ENCODE peak calls at places on chromosomes 4 and X, in eight cellular contexts. One of them, this sample, is unnamed.

GRCh38 chr4:64539234-64539849 is 130.1 kb upstream of the TECRL start:
- DNase-seq in activated CD8-positive, alpha-beta memory T cell treated with anti-CD3 and anti-CD28 coated beads for 4 hours: no peak
- DNase-seq in NCI-H345: peak
- DNase-seq in T-helper 2 cell: no peak
- DNase-seq in AG10803: peak
- DNase-seq in substantia nigra: no peak
- DNase-seq in activated naive CD4-positive, alpha-beta T cell treated with anti-CD3 and anti-CD28 coated beads for 36 hours: peak
- DNase-seq in EL: peak
- DNase-seq in this sample: peak

GRCh38 chrX:131262738-131263679 is 26.1 kb downstream of the IGSF1 start:
- DNase-seq in NCI-H345: no peak
- DNase-seq in activated CD8-positive, alpha-beta memory T cell treated with anti-CD3 and anti-CD28 coated beads for 4 hours: no peak
- DNase-seq in activated naive CD4-positive, alpha-beta T cell treated with anti-CD3 and anti-CD28 coated beads for 36 hours: peak
- DNase-seq in substantia nigra: no peak
- DNase-seq in EL: no peak
- DNase-seq in T-helper 2 cell: no peak
- DNase-seq in AG10803: no peak
- DNase-seq in this sample: peak

GRCh38 chr4:126182801-126183200 is 868.0 kb downstream of the FAT4 start:
- DNase-seq in substantia nigra: no peak
- DNase-seq in AG10803: no peak
- DNase-seq in T-helper 2 cell: no peak
- DNase-seq in activated naive CD4-positive, alpha-beta T cell treated with anti-CD3 and anti-CD28 coated beads for 36 hours: no peak
- DNase-seq in NCI-H345: no peak
- DNase-seq in activated CD8-positive, alpha-beta memory T cell treated with anti-CD3 and anti-CD28 coated beads for 4 hours: no peak
- DNase-seq in EL: no peak
- DNase-seq in this sample: no peak

GRCh38 chrX:129665916-129666644 is 11.3 kb upstream of the APLN start:
- DNase-seq in activated CD8-positive, alpha-beta memory T cell treated with anti-CD3 and anti-CD28 coated beads for 4 hours: no peak
- DNase-seq in AG10803: peak
- DNase-seq in NCI-H345: no peak
- DNase-seq in EL: peak
- DNase-seq in T-helper 2 cell: no peak
- DNase-seq in substantia nigra: no peak
- DNase-seq in activated naive CD4-positive, alpha-beta T cell treated with anti-CD3 and anti-CD28 coated beads for 36 hours: no peak
- DNase-seq in this sample: no peak

GRCh38 chr4:185573651-185574199 is 38.4 kb upstream of the PDLIM3 start:
- DNase-seq in activated CD8-positive, alpha-beta memory T cell treated with anti-CD3 and anti-CD28 coated beads for 4 hours: no peak
- DNase-seq in EL: peak
- DNase-seq in substantia nigra: no peak
- DNase-seq in AG10803: peak
- DNase-seq in T-helper 2 cell: no peak
- DNase-seq in activated naive CD4-positive, alpha-beta T cell treated with anti-CD3 and anti-CD28 coated beads for 36 hours: no peak
- DNase-seq in NCI-H345: no peak
- DNase-seq in this sample: no peak

GRCh38 chr4:1748465-1748995 is 27.2 kb downstream of the TACC3 start:
- DNase-seq in activated CD8-positive, alpha-beta memory T cell treated with anti-CD3 and anti-CD28 coated beads for 4 hours: peak
- DNase-seq in AG10803: peak
- DNase-seq in substantia nigra: no peak
- DNase-seq in T-helper 2 cell: peak
- DNase-seq in NCI-H345: peak
- DNase-seq in EL: peak
- DNase-seq in activated naive CD4-positive, alpha-beta T cell treated with anti-CD3 and anti-CD28 coated beads for 36 hours: peak
- DNase-seq in this sample: peak

GRCh38 chr4:36111180-36111579 is 133.1 kb downstream of the ARAP2 start:
- DNase-seq in substantia nigra: no peak
- DNase-seq in activated CD8-positive, alpha-beta memory T cell treated with anti-CD3 and anti-CD28 coated beads for 4 hours: no peak
- DNase-seq in activated naive CD4-positive, alpha-beta T cell treated with anti-CD3 and anti-CD28 coated beads for 36 hours: no peak
- DNase-seq in T-helper 2 cell: no peak
- DNase-seq in NCI-H345: no peak
- DNase-seq in AG10803: no peak
- DNase-seq in EL: no peak
- DNase-seq in this sample: no peak

GRCh38 chrX:107324493-107325310 is 118.3 kb downstream of the DNAAF6 start:
- DNase-seq in AG10803: no peak
- DNase-seq in NCI-H345: no peak
- DNase-seq in activated CD8-positive, alpha-beta memory T cell treated with anti-CD3 and anti-CD28 coated beads for 4 hours: no peak
- DNase-seq in substantia nigra: peak
- DNase-seq in T-helper 2 cell: no peak
- DNase-seq in EL: peak
- DNase-seq in activated naive CD4-positive, alpha-beta T cell treated with anti-CD3 and anti-CD28 coated beads for 36 hours: peak
- DNase-seq in this sample: no peak

GRCh38 chr4:81404294-81404693 is 67.4 kb downstream of the RASGEF1B start:
- DNase-seq in activated naive CD4-positive, alpha-beta T cell treated with anti-CD3 and anti-CD28 coated beads for 36 hours: no peak
- DNase-seq in EL: no peak
- DNase-seq in NCI-H345: no peak
- DNase-seq in activated CD8-positive, alpha-beta memory T cell treated with anti-CD3 and anti-CD28 coated beads for 4 hours: no peak
- DNase-seq in T-helper 2 cell: no peak
- DNase-seq in AG10803: no peak
- DNase-seq in substantia nigra: no peak
- DNase-seq in this sample: no peak

GRCh38 chr4:148092316-148093014 is 349.7 kb downstream of the NR3C2 start:
- DNase-seq in AG10803: peak
- DNase-seq in activated naive CD4-positive, alpha-beta T cell treated with anti-CD3 and anti-CD28 coated beads for 36 hours: no peak
- DNase-seq in substantia nigra: no peak
- DNase-seq in activated CD8-positive, alpha-beta memory T cell treated with anti-CD3 and anti-CD28 coated beads for 4 hours: no peak
- DNase-seq in EL: no peak
- DNase-seq in NCI-H345: no peak
- DNase-seq in T-helper 2 cell: no peak
- DNase-seq in this sample: no peak

GRCh38 chr4:21885770-21886169 is 62.8 kb downstream of the KCNIP4 start:
- DNase-seq in activated CD8-positive, alpha-beta memory T cell treated with anti-CD3 and anti-CD28 coated beads for 4 hours: no peak
- DNase-seq in AG10803: no peak
- DNase-seq in T-helper 2 cell: no peak
- DNase-seq in EL: no peak
- DNase-seq in substantia nigra: no peak
- DNase-seq in activated naive CD4-positive, alpha-beta T cell treated with anti-CD3 and anti-CD28 coated beads for 36 hours: no peak
- DNase-seq in NCI-H345: no peak
- DNase-seq in this sample: no peak

GRCh38 chr4:89765966-89766365 is 71.0 kb downstream of the SNCA start:
- DNase-seq in activated CD8-positive, alpha-beta memory T cell treated with anti-CD3 and anti-CD28 coated beads for 4 hours: no peak
- DNase-seq in NCI-H345: no peak
- DNase-seq in T-helper 2 cell: no peak
- DNase-seq in AG10803: peak
- DNase-seq in substantia nigra: no peak
- DNase-seq in activated naive CD4-positive, alpha-beta T cell treated with anti-CD3 and anti-CD28 coated beads for 36 hours: no peak
- DNase-seq in EL: peak
- DNase-seq in this sample: no peak

GRCh38 chr4:55069248-55069647 is 56.1 kb downstream of the KDR start:
- DNase-seq in EL: peak
- DNase-seq in activated naive CD4-positive, alpha-beta T cell treated with anti-CD3 and anti-CD28 coated beads for 36 hours: no peak
- DNase-seq in NCI-H345: no peak
- DNase-seq in substantia nigra: no peak
- DNase-seq in T-helper 2 cell: no peak
- DNase-seq in activated CD8-positive, alpha-beta memory T cell treated with anti-CD3 and anti-CD28 coated beads for 4 hours: no peak
- DNase-seq in AG10803: peak
- DNase-seq in this sample: no peak

GRCh38 chrX:23662187-23662586 is 5.1 kb upstream of the PRDX4 start:
- DNase-seq in T-helper 2 cell: no peak
- DNase-seq in activated naive CD4-positive, alpha-beta T cell treated with anti-CD3 and anti-CD28 coated beads for 36 hours: no peak
- DNase-seq in NCI-H345: no peak
- DNase-seq in activated CD8-positive, alpha-beta memory T cell treated with anti-CD3 and anti-CD28 coated beads for 4 hours: no peak
- DNase-seq in substantia nigra: no peak
- DNase-seq in AG10803: no peak
- DNase-seq in EL: peak
- DNase-seq in this sample: no peak

GRCh38 chr4:137674066-137674465 is 141.8 kb upstream of the PCDH18 start:
- DNase-seq in EL: peak
- DNase-seq in activated naive CD4-positive, alpha-beta T cell treated with anti-CD3 and anti-CD28 coated beads for 36 hours: no peak
- DNase-seq in T-helper 2 cell: no peak
- DNase-seq in activated CD8-positive, alpha-beta memory T cell treated with anti-CD3 and anti-CD28 coated beads for 4 hours: no peak
- DNase-seq in NCI-H345: no peak
- DNase-seq in substantia nigra: no peak
- DNase-seq in AG10803: peak
- DNase-seq in this sample: no peak

GRCh38 chrX:40581333-40581910 is 652 bp downstream of the ATP6AP2 start:
- DNase-seq in substantia nigra: no peak
- DNase-seq in NCI-H345: no peak
- DNase-seq in EL: peak
- DNase-seq in T-helper 2 cell: no peak
- DNase-seq in AG10803: peak
- DNase-seq in activated naive CD4-positive, alpha-beta T cell treated with anti-CD3 and anti-CD28 coated beads for 36 hours: peak
- DNase-seq in activated CD8-positive, alpha-beta memory T cell treated with anti-CD3 and anti-CD28 coated beads for 4 hours: no peak
- DNase-seq in this sample: peak

GRCh38 chr4:94171616-94172015 is 36.0 kb upstream of the SMARCAD1 start:
- DNase-seq in activated CD8-positive, alpha-beta memory T cell treated with anti-CD3 and anti-CD28 coated beads for 4 hours: no peak
- DNase-seq in substantia nigra: no peak
- DNase-seq in EL: no peak
- DNase-seq in NCI-H345: no peak
- DNase-seq in AG10803: no peak
- DNase-seq in T-helper 2 cell: no peak
- DNase-seq in activated naive CD4-positive, alpha-beta T cell treated with anti-CD3 and anti-CD28 coated beads for 36 hours: no peak
- DNase-seq in this sample: no peak

GRCh38 chr4:150323551-150324325 is 245.5 kb downstream of the DCLK2 start:
- DNase-seq in activated naive CD4-positive, alpha-beta T cell treated with anti-CD3 and anti-CD28 coated beads for 36 hours: no peak
- DNase-seq in NCI-H345: no peak
- DNase-seq in substantia nigra: no peak
- DNase-seq in AG10803: peak
- DNase-seq in T-helper 2 cell: no peak
- DNase-seq in activated CD8-positive, alpha-beta memory T cell treated with anti-CD3 and anti-CD28 coated beads for 4 hours: no peak
- DNase-seq in EL: no peak
- DNase-seq in this sample: no peak

GRCh38 chr4:48033825-48034413 is 17.3 kb downstream of the NIPAL1 start:
- DNase-seq in EL: peak
- DNase-seq in activated naive CD4-positive, alpha-beta T cell treated with anti-CD3 and anti-CD28 coated beads for 36 hours: peak
- DNase-seq in activated CD8-positive, alpha-beta memory T cell treated with anti-CD3 and anti-CD28 coated beads for 4 hours: peak
- DNase-seq in NCI-H345: no peak
- DNase-seq in T-helper 2 cell: no peak
- DNase-seq in substantia nigra: no peak
- DNase-seq in AG10803: no peak
- DNase-seq in this sample: peak

GRCh38 chr4:94410678-94411206 is 41.0 kb upstream of the PDLIM5 start:
- DNase-seq in activated CD8-positive, alpha-beta memory T cell treated with anti-CD3 and anti-CD28 coated beads for 4 hours: no peak
- DNase-seq in NCI-H345: no peak
- DNase-seq in activated naive CD4-positive, alpha-beta T cell treated with anti-CD3 and anti-CD28 coated beads for 36 hours: no peak
- DNase-seq in T-helper 2 cell: no peak
- DNase-seq in EL: no peak
- DNase-seq in substantia nigra: no peak
- DNase-seq in AG10803: peak
- DNase-seq in this sample: no peak

GRCh38 chr4:85865256-85865655 is 390.3 kb downstream of the ARHGAP24 start:
- DNase-seq in activated CD8-positive, alpha-beta memory T cell treated with anti-CD3 and anti-CD28 coated beads for 4 hours: no peak
- DNase-seq in T-helper 2 cell: no peak
- DNase-seq in activated naive CD4-positive, alpha-beta T cell treated with anti-CD3 and anti-CD28 coated beads for 36 hours: no peak
- DNase-seq in NCI-H345: no peak
- DNase-seq in EL: no peak
- DNase-seq in AG10803: no peak
- DNase-seq in substantia nigra: no peak
- DNase-seq in this sample: no peak

GRCh38 chr4:121168446-121168845 is 4.3 kb upstream of the TNIP3 start:
- DNase-seq in activated CD8-positive, alpha-beta memory T cell treated with anti-CD3 and anti-CD28 coated beads for 4 hours: no peak
- DNase-seq in EL: no peak
- DNase-seq in T-helper 2 cell: no peak
- DNase-seq in activated naive CD4-positive, alpha-beta T cell treated with anti-CD3 and anti-CD28 coated beads for 36 hours: no peak
- DNase-seq in substantia nigra: no peak
- DNase-seq in NCI-H345: no peak
- DNase-seq in AG10803: no peak
- DNase-seq in this sample: no peak

GRCh38 chr4:148126825-148127224 is 315.4 kb downstream of the NR3C2 start:
- DNase-seq in substantia nigra: no peak
- DNase-seq in activated CD8-positive, alpha-beta memory T cell treated with anti-CD3 and anti-CD28 coated beads for 4 hours: no peak
- DNase-seq in AG10803: peak
- DNase-seq in activated naive CD4-positive, alpha-beta T cell treated with anti-CD3 and anti-CD28 coated beads for 36 hours: no peak
- DNase-seq in NCI-H345: no peak
- DNase-seq in T-helper 2 cell: no peak
- DNase-seq in EL: no peak
- DNase-seq in this sample: no peak

GRCh38 chrX:110806145-110806544 is 10.5 kb upstream of the CHRDL1 start:
- DNase-seq in AG10803: peak
- DNase-seq in EL: peak
- DNase-seq in substantia nigra: no peak
- DNase-seq in activated CD8-positive, alpha-beta memory T cell treated with anti-CD3 and anti-CD28 coated beads for 4 hours: no peak
- DNase-seq in NCI-H345: no peak
- DNase-seq in T-helper 2 cell: no peak
- DNase-seq in activated naive CD4-positive, alpha-beta T cell treated with anti-CD3 and anti-CD28 coated beads for 36 hours: no peak
- DNase-seq in this sample: no peak

GRCh38 chrX:132737743-132738142 is 220.7 kb downstream of the HS6ST2 start:
- DNase-seq in activated naive CD4-positive, alpha-beta T cell treated with anti-CD3 and anti-CD28 coated beads for 36 hours: peak
- DNase-seq in NCI-H345: no peak
- DNase-seq in activated CD8-positive, alpha-beta memory T cell treated with anti-CD3 and anti-CD28 coated beads for 4 hours: peak
- DNase-seq in AG10803: no peak
- DNase-seq in substantia nigra: no peak
- DNase-seq in T-helper 2 cell: no peak
- DNase-seq in EL: no peak
- DNase-seq in this sample: peak

GRCh38 chr4:119328695-119329094 is 6.8 kb upstream of the FABP2 start:
- DNase-seq in substantia nigra: no peak
- DNase-seq in T-helper 2 cell: no peak
- DNase-seq in EL: no peak
- DNase-seq in activated CD8-positive, alpha-beta memory T cell treated with anti-CD3 and anti-CD28 coated beads for 4 hours: no peak
- DNase-seq in AG10803: no peak
- DNase-seq in activated naive CD4-positive, alpha-beta T cell treated with anti-CD3 and anti-CD28 coated beads for 36 hours: no peak
- DNase-seq in NCI-H345: no peak
- DNase-seq in this sample: no peak

GRCh38 chr4:114927881-114928280 is 185.5 kb downstream of the NDST4 start:
- DNase-seq in activated naive CD4-positive, alpha-beta T cell treated with anti-CD3 and anti-CD28 coated beads for 36 hours: no peak
- DNase-seq in AG10803: no peak
- DNase-seq in substantia nigra: no peak
- DNase-seq in NCI-H345: no peak
- DNase-seq in EL: no peak
- DNase-seq in activated CD8-positive, alpha-beta memory T cell treated with anti-CD3 and anti-CD28 coated beads for 4 hours: no peak
- DNase-seq in T-helper 2 cell: no peak
- DNase-seq in this sample: no peak

GRCh38 chrX:115233497-115234219 is at the start of gene LRCH2:
- DNase-seq in NCI-H345: peak
- DNase-seq in activated CD8-positive, alpha-beta memory T cell treated with anti-CD3 and anti-CD28 coated beads for 4 hours: no peak
- DNase-seq in T-helper 2 cell: no peak
- DNase-seq in activated naive CD4-positive, alpha-beta T cell treated with anti-CD3 and anti-CD28 coated beads for 36 hours: no peak
- DNase-seq in AG10803: peak
- DNase-seq in substantia nigra: peak
- DNase-seq in EL: peak
- DNase-seq in this sample: no peak

GRCh38 chrX:114650351-114650750 is 66.5 kb downstream of the HTR2C start:
- DNase-seq in activated naive CD4-positive, alpha-beta T cell treated with anti-CD3 and anti-CD28 coated beads for 36 hours: no peak
- DNase-seq in EL: peak
- DNase-seq in T-helper 2 cell: no peak
- DNase-seq in activated CD8-positive, alpha-beta memory T cell treated with anti-CD3 and anti-CD28 coated beads for 4 hours: no peak
- DNase-seq in AG10803: peak
- DNase-seq in substantia nigra: no peak
- DNase-seq in NCI-H345: no peak
- DNase-seq in this sample: no peak

GRCh38 chrX:11913001-11913400 is 155.0 kb downstream of the MSL3 start:
- DNase-seq in NCI-H345: no peak
- DNase-seq in activated CD8-positive, alpha-beta memory T cell treated with anti-CD3 and anti-CD28 coated beads for 4 hours: no peak
- DNase-seq in activated naive CD4-positive, alpha-beta T cell treated with anti-CD3 and anti-CD28 coated beads for 36 hours: no peak
- DNase-seq in AG10803: no peak
- DNase-seq in EL: peak
- DNase-seq in T-helper 2 cell: no peak
- DNase-seq in substantia nigra: no peak
- DNase-seq in this sample: no peak

GRCh38 chrX:120308959-120309872 is 2.0 kb downstream of the TMEM255A start:
- DNase-seq in NCI-H345: no peak
- DNase-seq in EL: peak
- DNase-seq in substantia nigra: no peak
- DNase-seq in activated naive CD4-positive, alpha-beta T cell treated with anti-CD3 and anti-CD28 coated beads for 36 hours: peak
- DNase-seq in AG10803: peak
- DNase-seq in activated CD8-positive, alpha-beta memory T cell treated with anti-CD3 and anti-CD28 coated beads for 4 hours: peak
- DNase-seq in T-helper 2 cell: peak
- DNase-seq in this sample: no peak

GRCh38 chr4:123841431-123842121 is 445.0 kb downstream of the SPRY1 start:
- DNase-seq in activated CD8-positive, alpha-beta memory T cell treated with anti-CD3 and anti-CD28 coated beads for 4 hours: no peak
- DNase-seq in activated naive CD4-positive, alpha-beta T cell treated with anti-CD3 and anti-CD28 coated beads for 36 hours: no peak
- DNase-seq in NCI-H345: no peak
- DNase-seq in T-helper 2 cell: no peak
- DNase-seq in substantia nigra: no peak
- DNase-seq in AG10803: peak
- DNase-seq in EL: no peak
- DNase-seq in this sample: no peak

GRCh38 chrX:115642895-115643530 is 82.0 kb downstream of the PLS3 start:
- DNase-seq in substantia nigra: no peak
- DNase-seq in EL: peak
- DNase-seq in activated CD8-positive, alpha-beta memory T cell treated with anti-CD3 and anti-CD28 coated beads for 4 hours: no peak
- DNase-seq in T-helper 2 cell: no peak
- DNase-seq in activated naive CD4-positive, alpha-beta T cell treated with anti-CD3 and anti-CD28 coated beads for 36 hours: peak
- DNase-seq in NCI-H345: peak
- DNase-seq in AG10803: peak
- DNase-seq in this sample: peak

GRCh38 chr4:8909548-8909947 is 37.9 kb upstream of the HMX1 start:
- DNase-seq in NCI-H345: no peak
- DNase-seq in activated CD8-positive, alpha-beta memory T cell treated with anti-CD3 and anti-CD28 coated beads for 4 hours: no peak
- DNase-seq in T-helper 2 cell: no peak
- DNase-seq in activated naive CD4-positive, alpha-beta T cell treated with anti-CD3 and anti-CD28 coated beads for 36 hours: no peak
- DNase-seq in substantia nigra: no peak
- DNase-seq in EL: no peak
- DNase-seq in AG10803: no peak
- DNase-seq in this sample: no peak

This sample was measured in DND-41.